ENCODE peak calls at places on chromosomes 16 and 17, in eight cellular contexts. W is ovary, C is esophagus muscularis mucosa, S is GM06990, P is tibial nerve, L is adrenal gland, O is astrocyte of the spinal cord, Q is uterus. Z is an unnamed sample.

GRCh38 chr17:73430848-73431247 is 119.0 kb upstream of the CDC42EP4 start:
- DNase-seq in W (no peak), C (no peak), S (no peak), P (no peak), L (peak), O (no peak), Q (no peak), Z (no peak)

GRCh38 chr17:16820161-16820877 is 130.3 kb downstream of the CCDC144A start:
- DNase-seq in W (no peak), C (no peak), S (no peak), P (no peak), L (no peak), O (no peak), Q (no peak), Z (no peak)

GRCh38 chr17:72937687-72938086 is 154.8 kb downstream of the SLC39A11 start:
- DNase-seq in W (no peak), C (no peak), S (no peak), P (no peak), L (no peak), O (no peak), Q (no peak), Z (no peak)

GRCh38 chr17:39553326-39553945 is 54.3 kb downstream of the NEUROD2 start:
- DNase-seq in W (no peak), C (no peak), S (no peak), P (no peak), L (peak), O (peak), Q (no peak), Z (no peak)

GRCh38 chr16:22948058-22948602 is 134.2 kb downstream of the HS3ST2 start:
- DNase-seq in W (no peak), C (no peak), S (no peak), P (no peak), L (no peak), O (no peak), Q (peak), Z (peak)

GRCh38 chr16:26382607-26383006 is 684.1 kb upstream of the C16orf82 start:
- DNase-seq in W (no peak), C (no peak), S (no peak), P (no peak), L (no peak), O (no peak), Q (no peak), Z (no peak)

GRCh38 chr17:68248199-68248825 is 469 bp downstream of the AMZ2 start:
- DNase-seq in W (no peak), C (no peak), S (no peak), P (peak), L (peak), O (peak), Q (peak), Z (no peak)

GRCh38 chr17:973053-973452 is 6.5 kb downstream of the NXN start:
- DNase-seq in W (no peak), C (no peak), S (no peak), P (no peak), L (no peak), O (peak), Q (no peak), Z (no peak)

GRCh38 chr17:20930065-20930760 is 112.6 kb downstream of the USP22 start:
- DNase-seq in W (no peak), C (no peak), S (no peak), P (no peak), L (no peak), O (peak), Q (no peak), Z (no peak)

GRCh38 chr16:12612598-12613101 is 191.0 kb downstream of the CPPED1 start:
- DNase-seq in W (no peak), C (peak), S (no peak), P (no peak), L (no peak), O (no peak), Q (no peak), Z (no peak)

GRCh38 chr16:71775949-71776348 is 32.7 kb downstream of the AP1G1 start:
- DNase-seq in W (no peak), C (no peak), S (no peak), P (no peak), L (no peak), O (no peak), Q (no peak), Z (peak)

GRCh38 chr17:60665602-60666001 is 12.0 kb upstream of the BCAS3 start:
- DNase-seq in W (no peak), C (no peak), S (no peak), P (no peak), L (no peak), O (no peak), Q (no peak), Z (no peak)

GRCh38 chr17:59848778-59849177 is 44.0 kb downstream of the TUBD1 start:
- DNase-seq in W (no peak), C (no peak), S (peak), P (peak), L (peak), O (no peak), Q (peak), Z (no peak)

GRCh38 chr16:11658896-11659708 is 9.2 kb upstream of the SNN start:
- DNase-seq in W (no peak), C (no peak), S (no peak), P (no peak), L (no peak), O (peak), Q (no peak), Z (no peak)

GRCh38 chr17:38584350-38584925 is 21.3 kb downstream of the SRCIN1 start:
- DNase-seq in W (no peak), C (no peak), S (no peak), P (peak), L (peak), O (peak), Q (peak), Z (peak)

GRCh38 chr17:9715503-9716016 is 70.2 kb downstream of the USP43 start:
- DNase-seq in W (no peak), C (no peak), S (no peak), P (no peak), L (no peak), O (no peak), Q (no peak), Z (no peak)

GRCh38 chr17:40062347-40063033 is at the start of gene THRA:
- DNase-seq in W (peak), C (peak), S (peak), P (peak), L (peak), O (peak), Q (peak), Z (peak)

GRCh38 chr17:39643271-39643670 is 6.3 kb downstream of the STARD3 start:
- DNase-seq in W (no peak), C (no peak), S (no peak), P (no peak), L (peak), O (peak), Q (no peak), Z (no peak)

GRCh38 chr17:67212716-67213417 is 32.1 kb downstream of the HELZ start:
- DNase-seq in W (no peak), C (no peak), S (no peak), P (no peak), L (no peak), O (peak), Q (no peak), Z (no peak)

DNA sequence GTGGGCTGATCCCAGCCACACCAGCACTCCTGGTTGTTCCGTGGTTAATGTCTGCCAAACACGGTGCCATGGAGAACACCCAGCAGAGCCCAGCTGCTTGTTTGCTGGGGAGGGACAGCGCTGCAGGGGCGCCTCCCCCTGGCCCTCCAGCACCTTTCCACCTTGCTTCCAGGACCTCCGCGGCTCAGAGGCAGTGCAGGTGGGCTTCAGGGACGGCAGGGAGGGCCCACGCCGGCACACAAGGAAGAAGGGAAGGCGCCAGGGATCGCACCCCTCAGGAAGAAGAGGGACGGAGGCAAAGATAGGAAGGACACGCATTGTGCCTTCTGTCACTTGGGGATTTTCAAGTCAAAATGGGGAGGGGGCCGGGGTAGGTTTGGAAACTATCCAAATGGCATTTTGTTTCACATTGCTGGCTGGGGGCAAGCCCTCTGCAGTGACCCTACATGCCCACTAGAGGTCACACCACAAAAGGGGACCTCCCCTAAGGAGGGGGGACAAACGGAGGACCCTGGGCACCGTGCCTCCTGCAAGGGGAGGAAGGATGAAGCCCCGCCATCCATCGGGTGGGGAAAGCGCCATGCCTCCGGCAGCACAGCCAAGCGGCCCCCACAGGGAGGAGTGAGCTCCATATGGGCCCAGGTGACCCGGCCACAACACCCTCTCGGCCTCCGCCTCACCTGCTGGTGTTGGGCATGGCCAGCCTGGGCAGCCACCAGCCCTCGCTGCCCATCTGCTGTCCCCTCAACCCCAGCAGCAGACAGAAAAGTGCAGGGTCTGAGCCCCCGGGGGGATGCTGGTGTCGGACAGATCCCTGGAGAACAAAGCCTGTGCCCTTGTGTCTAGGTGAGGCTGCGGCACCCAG is 7.5 kb upstream of the C16orf95 start:
- DNase-seq in W (peak), C (no peak), S (no peak), P (no peak), L (peak), O (no peak), Q (peak), Z (peak)
- TF ChIP-seq CTCF in W (peak), C (peak), S (peak), P (peak), L (peak), O (peak), Q (peak), Z (peak)

DNA sequence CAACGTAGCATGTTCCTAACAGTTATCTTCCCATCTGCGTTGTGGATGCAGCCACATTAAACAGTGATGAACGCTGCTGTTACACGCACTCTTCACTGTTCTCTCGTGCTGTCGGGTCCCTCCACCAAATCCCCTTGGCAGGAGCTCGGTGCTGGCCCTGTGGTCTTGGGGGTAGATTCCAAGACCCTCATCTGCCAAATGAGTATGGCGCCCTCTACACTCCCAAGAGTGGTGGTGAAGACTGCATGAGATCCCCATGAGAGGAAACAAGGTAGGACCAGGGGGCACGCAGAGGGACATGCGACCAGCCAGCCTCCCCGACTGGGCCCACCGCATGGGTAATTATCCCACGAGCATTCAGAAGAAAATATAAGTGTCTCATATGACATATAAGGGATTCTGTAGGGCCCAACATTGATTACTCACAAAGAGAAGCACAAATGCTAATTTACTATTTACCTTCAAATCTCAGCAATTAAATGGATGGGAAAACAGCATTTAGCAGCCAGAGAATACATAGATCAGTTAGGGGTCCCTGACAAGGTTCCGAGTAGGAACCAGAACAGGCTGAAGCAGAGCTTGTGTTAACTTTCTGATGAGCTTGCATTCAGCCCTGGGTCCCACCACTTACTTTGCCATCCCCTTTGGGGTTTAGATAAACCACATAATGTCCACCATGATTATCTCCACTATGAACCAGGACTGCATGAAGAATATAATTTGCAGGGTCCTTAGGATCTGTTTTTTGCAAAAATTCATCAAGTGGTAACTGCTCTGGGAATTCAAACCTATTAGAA is 23.8 kb downstream of the LITAFD start:
- DNase-seq in W (no peak), C (no peak), S (no peak), P (no peak), L (no peak), O (no peak), Q (no peak), Z (no peak)
- TF ChIP-seq CTCF in W (no peak), C (no peak), S (peak), P (no peak), L (no peak), O (peak), Q (no peak), Z (peak)

GRCh38 chr16:2485811-2486507 is 11.0 kb downstream of the TBC1D24 start:
- DNase-seq in W (no peak), C (no peak), S (no peak), P (no peak), L (no peak), O (no peak), Q (no peak), Z (no peak)
- TF ChIP-seq CTCF in W (no peak), C (no peak), S (no peak), P (no peak), L (no peak), O (no peak), Q (no peak), Z (no peak)

GRCh38 chr17:50708050-50709000 is 611 bp upstream of the ANKRD40 start:
- DNase-seq in W (no peak), C (no peak), S (no peak), P (no peak), L (no peak), O (peak), Q (no peak), Z (no peak)
- TF ChIP-seq CTCF in W (no peak), C (no peak), S (no peak), P (no peak), L (no peak), O (no peak), Q (no peak), Z (peak)

GRCh38 chr17:51366866-51367265 is 106.5 kb downstream of the UTP18 start:
- DNase-seq in W (no peak), C (no peak), S (no peak), P (no peak), L (no peak), O (no peak), Q (no peak), Z (no peak)
- TF ChIP-seq CTCF in W (no peak), C (no peak), S (no peak), P (no peak), L (no peak), O (no peak), Q (no peak), Z (no peak)

GRCh38 chr17:76707985-76708807 is 2.6 kb downstream of the MXRA7 start:
- DNase-seq in W (no peak), C (no peak), S (no peak), P (no peak), L (peak), O (peak), Q (no peak), Z (no peak)
- TF ChIP-seq CTCF in W (no peak), C (peak), S (peak), P (peak), L (no peak), O (peak), Q (no peak), Z (no peak)

DNA sequence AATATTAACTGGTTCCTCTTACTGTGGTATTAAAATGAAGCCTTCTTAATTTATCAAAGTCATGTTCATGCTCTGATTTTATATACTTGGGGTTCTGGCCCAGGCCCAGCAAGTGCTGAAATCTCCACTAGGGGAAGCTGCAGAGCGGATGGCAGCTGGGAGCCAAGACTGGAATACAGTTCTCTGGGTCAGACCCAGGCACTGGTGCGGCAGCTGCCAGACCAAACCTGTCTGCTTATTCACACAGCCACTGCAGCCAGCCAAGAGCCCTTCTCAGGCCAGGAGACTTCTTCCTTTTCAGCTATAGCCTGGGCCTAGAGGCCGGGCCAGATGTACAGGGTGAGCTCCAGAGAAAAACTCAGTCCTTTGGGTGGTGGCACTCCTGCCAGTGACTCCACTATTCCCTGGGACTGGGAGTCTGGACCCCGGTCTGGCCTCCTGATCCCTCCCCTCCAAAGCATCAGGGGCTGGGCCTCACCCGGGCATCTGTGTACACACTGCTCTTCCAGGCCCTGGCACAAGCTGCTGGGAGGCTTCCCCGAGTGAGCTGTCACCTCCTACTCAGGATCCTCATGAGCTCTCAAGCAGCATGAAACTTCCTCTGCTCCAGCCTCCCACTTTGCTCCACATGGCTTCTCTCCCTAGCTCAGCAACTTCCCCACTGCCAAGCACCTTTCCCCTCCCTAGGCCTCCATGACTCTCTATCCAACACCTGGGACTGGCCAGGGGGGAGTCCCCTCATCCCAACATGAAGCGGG is 24.4 kb downstream of the ATP6V0D1 start:
- DNase-seq in W (no peak), C (no peak), S (no peak), P (no peak), L (peak), O (peak), Q (peak), Z (no peak)
- TF ChIP-seq CTCF in W (no peak), C (peak), S (peak), P (peak), L (peak), O (peak), Q (peak), Z (peak)

DNA sequence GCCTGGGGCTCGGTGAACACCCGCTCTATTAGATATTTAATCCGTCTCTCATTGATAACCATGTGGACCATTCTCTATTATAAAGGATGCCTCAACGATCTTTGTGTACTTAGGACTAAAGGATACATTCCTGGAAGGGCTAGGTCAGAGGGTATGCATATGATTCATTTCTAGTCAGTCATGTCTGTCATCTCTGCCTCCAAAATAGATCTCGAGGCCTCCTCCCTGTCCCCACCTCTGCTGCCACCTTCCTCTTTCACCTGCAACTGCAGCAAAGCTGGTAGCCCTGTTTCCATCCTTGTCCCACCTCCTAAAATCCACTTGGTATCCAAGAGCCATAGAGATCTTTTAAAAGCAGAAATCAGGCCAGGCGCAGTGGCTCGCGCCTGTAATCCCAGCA is 121.5 kb downstream of the KATNIP start:
- DNase-seq in W (no peak), C (no peak), S (no peak), P (no peak), L (no peak), O (no peak), Q (no peak), Z (no peak)
- TF ChIP-seq CTCF in W (no peak), C (no peak), S (no peak), P (no peak), L (no peak), O (no peak), Q (no peak), Z (no peak)

GRCh38 chr17:44416558-44417289 is 27.3 kb upstream of the ITGA2B start:
- DNase-seq in W (no peak), C (no peak), S (no peak), P (no peak), L (no peak), O (no peak), Q (no peak), Z (no peak)

GRCh38 chr17:44408786-44409185 is 19.3 kb upstream of the ITGA2B start:
- DNase-seq in W (no peak), C (no peak), S (no peak), P (no peak), L (no peak), O (no peak), Q (no peak), Z (peak)

GRCh38 chr17:44409309-44410028 is 20.0 kb upstream of the ITGA2B start:
- DNase-seq in W (no peak), C (no peak), S (no peak), P (no peak), L (no peak), O (no peak), Q (no peak), Z (no peak)

GRCh38 chr17:44417553-44417952 is 28.1 kb upstream of the ITGA2B start:
- DNase-seq in W (no peak), C (no peak), S (peak), P (no peak), L (peak), O (peak), Q (no peak), Z (peak)

DNA sequence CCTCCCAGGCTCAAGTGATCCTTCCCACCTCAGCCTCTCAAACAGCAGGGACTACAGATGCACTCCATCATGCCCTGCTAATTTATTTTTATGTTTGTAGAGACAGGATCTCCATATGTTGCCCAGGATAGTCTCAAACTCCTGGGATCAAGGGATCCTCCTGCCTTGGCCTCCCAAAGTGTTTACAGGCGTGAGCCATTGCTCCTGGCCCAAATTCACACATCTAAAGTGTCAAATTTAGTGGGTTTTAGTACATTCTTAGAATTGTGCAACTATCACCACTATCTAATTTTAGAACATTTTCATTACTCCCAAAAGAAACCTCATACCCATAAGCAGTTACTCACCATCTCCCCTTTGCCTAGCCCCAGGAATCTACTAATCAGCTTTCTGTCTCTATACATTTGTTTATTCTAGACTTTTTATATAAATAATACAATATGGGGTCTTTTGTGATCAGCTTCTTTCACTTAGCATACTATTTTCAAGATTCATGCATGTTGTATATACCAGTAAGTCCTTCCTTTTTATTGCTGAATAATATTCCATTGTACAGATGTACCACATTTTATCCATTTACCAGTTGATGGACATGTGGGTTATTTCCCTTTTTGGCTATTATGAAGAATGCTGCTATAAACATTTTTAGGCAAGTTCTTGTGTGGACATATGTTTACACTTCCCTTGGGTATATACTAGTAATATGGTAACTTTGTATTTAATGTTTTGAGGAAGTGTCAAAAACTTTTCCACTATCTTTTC is 25.1 kb upstream of the ITGA2B start:
- DNase-seq in W (no peak), C (no peak), S (no peak), P (no peak), L (no peak), O (no peak), Q (no peak), Z (no peak)
- TF ChIP-seq CTCF in W (no peak), C (no peak), S (no peak), P (no peak), L (no peak), O (no peak), Q (no peak), Z (no peak)